ENCODE peak calls at places on chromosomes 13 and 19, in eight cellular contexts. O is occipital lobe; R is stimulated activated CD8-positive, alpha-beta memory T cell treated with anti-CD3 and anti-CD28 coated beads, Interleukin-2, amount 100 ng/mL, for 1 hour; K is stimulated activated CD4-positive, alpha-beta T cell treated with anti-CD3 and anti-CD28 coated beads, Interleukin-15, amount 100 ng/mL, for 1 hour; X is HT-29; T is bronchial epithelial cell; B is ELR; Q is mucosa of descending colon. F is an unnamed sample.

GRCh38 chr19:55212447-55212846 is 3.1 kb upstream of the PTPRH start:
- DNase-seq in O (no peak), R (no peak), K (no peak), X (peak), T (no peak), B (peak), Q (peak), F (no peak)

GRCh38 chr13:75788494-75788991 is 152.4 kb downstream of the LMO7 start:
- DNase-seq in O (no peak), R (no peak), K (no peak), X (peak), T (no peak), B (peak), Q (peak), F (no peak)

GRCh38 chr13:19089315-19089714 is 92.3 kb downstream of the TUBA3C start:
- DNase-seq in O (no peak), R (no peak), K (no peak), X (peak), T (no peak), B (no peak), Q (no peak), F (no peak)

GRCh38 chr19:49565261-49565660 is 15.1 kb downstream of the NOSIP start:
- DNase-seq in O (no peak), R (no peak), K (no peak), X (no peak), T (no peak), B (no peak), Q (no peak), F (no peak)

GRCh38 chr19:388691-389090 is 20.3 kb downstream of the C2CD4C start:
- DNase-seq in O (no peak), R (no peak), K (no peak), X (no peak), T (no peak), B (no peak), Q (peak), F (no peak)

GRCh38 chr19:40416918-40417713 is 3.9 kb upstream of the PRX start:
- DNase-seq in O (no peak), R (no peak), K (no peak), X (peak), T (peak), B (peak), Q (no peak), F (peak)

GRCh38 chr19:41009700-41010235 is 18.7 kb downstream of the CYP2B6 start:
- DNase-seq in O (no peak), R (no peak), K (no peak), X (no peak), T (no peak), B (no peak), Q (no peak), F (no peak)

GRCh38 chr13:92355213-92355612 is 871.4 kb upstream of the GPC6 start:
- DNase-seq in O (no peak), R (no peak), K (no peak), X (peak), T (no peak), B (peak), Q (no peak), F (no peak)

GRCh38 chr19:43634877-43635560 is 4.6 kb downstream of the CADM4 start:
- DNase-seq in O (peak), R (no peak), K (no peak), X (no peak), T (no peak), B (no peak), Q (no peak), F (peak)

GRCh38 chr13:36142735-36143134 is 11.6 kb upstream of the DCLK1 start:
- DNase-seq in O (no peak), R (no peak), K (no peak), X (no peak), T (no peak), B (no peak), Q (no peak), F (no peak)

GRCh38 chr13:36275190-36276002 is 22.2 kb downstream of the CCDC169 start:
- DNase-seq in O (no peak), R (no peak), K (no peak), X (peak), T (peak), B (peak), Q (no peak), F (no peak)

GRCh38 chr13:100526299-100527030 is 62.1 kb downstream of the GGACT start:
- DNase-seq in O (no peak), R (no peak), K (no peak), X (no peak), T (no peak), B (no peak), Q (no peak), F (no peak)

GRCh38 chr19:44003461-44004134 is 841 bp downstream of the ZNF230 start:
- DNase-seq in O (no peak), R (no peak), K (no peak), X (peak), T (peak), B (peak), Q (no peak), F (no peak)

GRCh38 chr19:18972301-18972831 is 31.3 kb upstream of the HOMER3 start:
- DNase-seq in O (no peak), R (no peak), K (no peak), X (no peak), T (no peak), B (peak), Q (no peak), F (no peak)

GRCh38 chr19:18379803-18380747 is 5.9 kb upstream of the GDF15 start:
- DNase-seq in O (no peak), R (no peak), K (no peak), X (peak), T (peak), B (peak), Q (peak), F (peak)

GRCh38 chr13:76884571-76885202 is 1.5 kb downstream of the KCTD12 start:
- DNase-seq in O (no peak), R (no peak), K (no peak), X (no peak), T (peak), B (peak), Q (no peak), F (no peak)

GRCh38 chr13:30696278-30697176 is 38.8 kb upstream of the ALOX5AP start:
- DNase-seq in O (no peak), R (no peak), K (no peak), X (no peak), T (no peak), B (peak), Q (no peak), F (no peak)

GRCh38 chr13:20359335-20359734 is 127.2 kb upstream of the GJB6 start:
- DNase-seq in O (no peak), R (no peak), K (no peak), X (peak), T (peak), B (peak), Q (no peak), F (no peak)

GRCh38 chr13:35720690-35721554 is 244.4 kb upstream of the MAB21L1 start:
- DNase-seq in O (peak), R (no peak), K (no peak), X (peak), T (peak), B (peak), Q (no peak), F (no peak)

GRCh38 chr19:16930753-16931152 is 42.0 kb downstream of the F2RL3 start:
- DNase-seq in O (no peak), R (no peak), K (no peak), X (no peak), T (no peak), B (no peak), Q (no peak), F (no peak)

GRCh38 chr19:18282021-18282787 is 782 bp upstream of the JUND start:
- DNase-seq in O (no peak), R (no peak), K (no peak), X (no peak), T (peak), B (peak), Q (peak), F (peak)

GRCh38 chr13:98478134-98479129 is 98.5 kb downstream of the STK24 start:
- DNase-seq in O (no peak), R (no peak), K (no peak), X (no peak), T (no peak), B (peak), Q (no peak), F (no peak)

GRCh38 chr19:4589579-4590410 is 30.3 kb upstream of the SEMA6B start:
- DNase-seq in O (no peak), R (no peak), K (no peak), X (no peak), T (no peak), B (peak), Q (no peak), F (no peak)

GRCh38 chr19:47247308-47247990 is 8.9 kb upstream of the CCDC9 start:
- DNase-seq in O (peak), R (no peak), K (peak), X (peak), T (peak), B (peak), Q (peak), F (peak)

GRCh38 chr19:35720648-35721047 is 2.8 kb downstream of the KMT2B start:
- DNase-seq in O (no peak), R (no peak), K (no peak), X (no peak), T (no peak), B (no peak), Q (no peak), F (no peak)

GRCh38 chr19:6161271-6161850 is 25.9 kb downstream of the ACSBG2 start:
- DNase-seq in O (no peak), R (no peak), K (peak), X (peak), T (peak), B (peak), Q (no peak), F (no peak)

GRCh38 chr19:16456652-16457194 is 15.0 kb downstream of the EPS15L1 start:
- DNase-seq in O (no peak), R (no peak), K (no peak), X (no peak), T (peak), B (peak), Q (no peak), F (no peak)

GRCh38 chr19:47229674-47230121 is 1.3 kb downstream of the BBC3 start:
- DNase-seq in O (peak), R (no peak), K (no peak), X (peak), T (no peak), B (peak), Q (no peak), F (peak)

GRCh38 chr19:13788991-13789390 is 6.3 kb upstream of the ZSWIM4 start:
- DNase-seq in O (no peak), R (no peak), K (no peak), X (no peak), T (peak), B (peak), Q (no peak), F (no peak)

GRCh38 chr13:75789451-75790197 is 153.5 kb downstream of the LMO7 start:
- DNase-seq in O (no peak), R (no peak), K (no peak), X (no peak), T (no peak), B (no peak), Q (no peak), F (no peak)

GRCh38 chr19:17871878-17872250 is at the start of gene SLC5A5:
- DNase-seq in O (no peak), R (no peak), K (no peak), X (no peak), T (no peak), B (no peak), Q (no peak), F (no peak)

GRCh38 chr13:99322297-99323103 is 15.3 kb upstream of the GPR183 start:
- DNase-seq in O (no peak), R (no peak), K (no peak), X (no peak), T (peak), B (peak), Q (no peak), F (no peak)

GRCh38 chr19:39735688-39736087 is 2.1 kb downstream of the CLC start:
- DNase-seq in O (no peak), R (no peak), K (no peak), X (no peak), T (no peak), B (no peak), Q (no peak), F (no peak)

GRCh38 chr13:103002279-103002678 is 63.9 kb downstream of the SLC10A2 start:
- DNase-seq in O (no peak), R (no peak), K (no peak), X (peak), T (no peak), B (no peak), Q (no peak), F (no peak)

GRCh38 chr19:11873762-11874161 is 13.8 kb upstream of the ZNF69 start:
- DNase-seq in O (no peak), R (no peak), K (no peak), X (no peak), T (no peak), B (no peak), Q (no peak), F (no peak)